ENCODE peak calls at places on chromosomes 11 and 22, in seven cellular contexts. Y is esophagus muscularis mucosa, B is tibial nerve, W is astrocyte of the spinal cord, U is neural progenitor cell, V is OCI-LY7, N is foreskin fibroblast. O is an unnamed sample.

GRCh38 chr11:26849009-26849408 is 127.1 kb upstream of the SLC5A12 start:
- DNase-seq in U (no peak), W (no peak), B (peak), Y (no peak), V (no peak), N (no peak), O (no peak)

GRCh38 chr11:124739479-124740276 is at the start of gene NRGN:
- DNase-seq in U (peak), B (peak), N (peak), V (peak), Y (peak), W (peak), O (peak)

GRCh38 chr11:65382804-65383368 is 440 bp upstream of the SLC25A45 start:
- DNase-seq in B (no peak), N (no peak), W (no peak), U (no peak), Y (no peak), V (no peak), O (no peak)

GRCh38 chr11:73743045-73743444 is 17.8 kb downstream of the RAB6A start:
- DNase-seq in B (no peak), V (no peak), U (no peak), N (no peak), W (no peak), Y (peak), O (no peak)

GRCh38 chr11:75028321-75029097 is 39.8 kb downstream of the NEU3 start:
- DNase-seq in Y (peak), N (peak), W (no peak), B (no peak), U (no peak), V (no peak), O (no peak)

GRCh38 chr11:118437736-118438125 is 1.4 kb downstream of the KMT2A start:
- DNase-seq in B (no peak), N (peak), W (no peak), V (peak), U (peak), Y (no peak), O (no peak)

GRCh38 chr11:100851129-100851528 is 164.0 kb downstream of the ARHGAP42 start:
- DNase-seq in B (no peak), Y (no peak), V (no peak), W (no peak), U (no peak), N (peak), O (no peak)

GRCh38 chr11:69818243-69819108 is 740 bp downstream of the FGF3 start:
- DNase-seq in U (peak), V (no peak), B (no peak), W (no peak), Y (no peak), N (no peak), O (no peak)

GRCh38 chr22:33438273-33438672 is 380.1 kb upstream of the SYN3 start:
- DNase-seq in B (no peak), N (peak), Y (no peak), U (no peak), V (no peak), W (peak), O (no peak)

GRCh38 chr11:27088353-27088752 is 47.7 kb downstream of the BBOX1 start:
- DNase-seq in B (no peak), V (no peak), U (no peak), W (no peak), Y (no peak), N (no peak), O (no peak)

GRCh38 chr11:45665206-45665932 is at the start of gene CHST1:
- DNase-seq in V (no peak), W (peak), N (peak), Y (no peak), B (no peak), U (peak), O (no peak)

GRCh38 chr11:41784513-41785335 is 325.3 kb upstream of the LRRC4C start:
- DNase-seq in B (no peak), V (no peak), N (no peak), Y (no peak), U (no peak), W (peak), O (no peak)

GRCh38 chr22:26552466-26552865 is 37.5 kb downstream of the TPST2 start:
- DNase-seq in B (no peak), Y (no peak), W (peak), U (no peak), V (no peak), N (no peak), O (no peak)

GRCh38 chr11:1827095-1827797 is 7.5 kb upstream of the SYT8 start:
- DNase-seq in V (no peak), U (no peak), Y (no peak), N (peak), B (peak), W (peak), O (no peak)

GRCh38 chr11:20459865-20460264 is 72.3 kb downstream of the PRMT3 start:
- DNase-seq in N (no peak), B (no peak), U (no peak), V (no peak), W (no peak), Y (no peak), O (no peak)

GRCh38 chr22:42414565-42415298 is 17.5 kb downstream of the NFAM1 start:
- DNase-seq in N (no peak), U (no peak), Y (no peak), B (no peak), W (no peak), V (no peak), O (no peak)

GRCh38 chr11:70521475-70522260 is 123.3 kb downstream of the CTTN start:
- DNase-seq in Y (no peak), U (peak), B (no peak), N (no peak), V (no peak), W (no peak), O (no peak)

GRCh38 chr22:33756508-33756949 is 163.7 kb downstream of the LARGE1 start:
- DNase-seq in W (no peak), U (peak), V (peak), Y (no peak), B (no peak), N (no peak), O (no peak)

GRCh38 chr22:35274154-35274871 is 17.0 kb downstream of the HMGXB4 start:
- DNase-seq in N (no peak), V (no peak), Y (no peak), U (no peak), B (no peak), W (no peak), O (no peak)

GRCh38 chr11:2769409-2769778 is 69.6 kb upstream of the KCNQ1OT1 start:
- DNase-seq in N (no peak), W (no peak), U (no peak), B (peak), Y (no peak), V (no peak), O (no peak)

GRCh38 chr22:42142771-42143461 is 12.3 kb upstream of the CYP2D6 start:
- DNase-seq in B (no peak), Y (no peak), V (no peak), W (no peak), U (no peak), N (no peak), O (no peak)

GRCh38 chr11:12079726-12080556 is 30.4 kb upstream of the MICAL2 start:
- DNase-seq in N (peak), B (peak), V (no peak), W (peak), Y (peak), U (no peak), O (no peak)

GRCh38 chr11:86515297-86516094 is 140.8 kb downstream of the CCDC81 start:
- DNase-seq in U (no peak), Y (peak), W (peak), V (no peak), B (no peak), N (peak), O (no peak)

GRCh38 chr11:70091651-70092050 is 13.5 kb downstream of the ANO1 start:
- DNase-seq in U (no peak), N (no peak), B (no peak), V (no peak), Y (no peak), W (no peak), O (no peak)

GRCh38 chr11:77561257-77561656 is 28.5 kb upstream of the AQP11 start:
- DNase-seq in V (no peak), U (no peak), Y (no peak), N (no peak), B (no peak), W (no peak), O (no peak)

GRCh38 chr11:77558380-77558779 is 31.4 kb upstream of the AQP11 start:
- DNase-seq in V (no peak), U (no peak), Y (no peak), W (no peak), N (no peak), B (no peak), O (no peak)

GRCh38 chr11:77559686-77560425 is 29.9 kb upstream of the AQP11 start:
- DNase-seq in Y (no peak), N (peak), V (no peak), U (no peak), B (no peak), W (peak), O (no peak)

GRCh38 chr11:77560605-77561004 is 29.1 kb upstream of the AQP11 start:
- DNase-seq in V (no peak), N (peak), B (no peak), Y (no peak), U (no peak), W (peak), O (no peak)

DNA sequence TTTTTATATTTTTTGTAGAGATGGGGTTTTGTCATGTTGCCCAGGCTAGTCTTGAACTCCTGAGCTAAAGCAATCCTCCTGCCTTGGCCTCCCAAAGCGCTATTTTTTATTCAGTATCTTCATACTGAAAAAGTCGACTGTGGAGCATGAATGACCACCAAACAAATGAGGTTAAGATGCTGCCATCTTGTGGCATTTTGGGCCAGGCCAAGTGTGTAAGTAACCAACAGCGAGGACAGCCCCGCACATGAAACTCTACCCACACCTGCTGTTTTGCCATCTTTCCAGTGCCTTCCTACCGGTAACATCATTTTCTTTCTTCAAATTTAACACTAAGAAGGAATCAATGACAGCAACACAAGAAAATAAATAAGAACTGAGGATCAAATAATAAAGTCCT is 32.2 kb upstream of the AQP11 start:
- DNase-seq in N (peak), B (no peak), W (peak), V (no peak), Y (no peak), U (peak), O (no peak)
- H3K4me3 ChIP-seq in N (no peak), B (no peak), W (no peak), V (no peak), Y (no peak), U (no peak), O (no peak)

GRCh38 chr11:126464796-126465195 is 109.3 kb downstream of the ST3GAL4 start:
- DNase-seq in N (no peak), U (no peak), W (no peak), B (no peak), V (no peak), Y (no peak), O (no peak)
- H3K4me3 ChIP-seq in N (no peak), U (no peak), W (no peak), B (no peak), V (peak), Y (no peak), O (no peak)

GRCh38 chr11:134331565-134332188 is at the start of gene GLB1L2:
- DNase-seq in B (peak), N (peak), V (no peak), Y (peak), U (peak), W (no peak), O (peak)
- H3K4me3 ChIP-seq in B (peak), N (peak), V (no peak), Y (peak), U (peak), W (peak), O (peak)

GRCh38 chr11:128477811-128478210 is 109.5 kb downstream of the ETS1 start:
- DNase-seq in N (no peak), W (no peak), B (no peak), Y (no peak), U (no peak), V (peak), O (no peak)
- H3K4me3 ChIP-seq in N (no peak), W (no peak), B (no peak), Y (no peak), U (no peak), V (peak), O (no peak)

GRCh38 chr11:96241351-96241841 is 101.6 kb downstream of the MAML2 start:
- DNase-seq in V (peak), W (no peak), U (no peak), Y (no peak), N (no peak), B (no peak), O (no peak)

GRCh38 chr11:96237759-96238158 is 105.2 kb downstream of the MAML2 start:
- DNase-seq in N (no peak), V (no peak), W (no peak), Y (no peak), U (peak), B (no peak), O (no peak)

GRCh38 chr11:96242971-96243647 is 99.9 kb downstream of the MAML2 start:
- DNase-seq in V (no peak), W (peak), B (peak), U (peak), Y (peak), N (peak), O (no peak)

GRCh38 chr11:96238563-96239166 is 104.3 kb downstream of the MAML2 start:
- DNase-seq in B (no peak), N (peak), V (no peak), U (no peak), Y (no peak), W (no peak), O (no peak)

DNA sequence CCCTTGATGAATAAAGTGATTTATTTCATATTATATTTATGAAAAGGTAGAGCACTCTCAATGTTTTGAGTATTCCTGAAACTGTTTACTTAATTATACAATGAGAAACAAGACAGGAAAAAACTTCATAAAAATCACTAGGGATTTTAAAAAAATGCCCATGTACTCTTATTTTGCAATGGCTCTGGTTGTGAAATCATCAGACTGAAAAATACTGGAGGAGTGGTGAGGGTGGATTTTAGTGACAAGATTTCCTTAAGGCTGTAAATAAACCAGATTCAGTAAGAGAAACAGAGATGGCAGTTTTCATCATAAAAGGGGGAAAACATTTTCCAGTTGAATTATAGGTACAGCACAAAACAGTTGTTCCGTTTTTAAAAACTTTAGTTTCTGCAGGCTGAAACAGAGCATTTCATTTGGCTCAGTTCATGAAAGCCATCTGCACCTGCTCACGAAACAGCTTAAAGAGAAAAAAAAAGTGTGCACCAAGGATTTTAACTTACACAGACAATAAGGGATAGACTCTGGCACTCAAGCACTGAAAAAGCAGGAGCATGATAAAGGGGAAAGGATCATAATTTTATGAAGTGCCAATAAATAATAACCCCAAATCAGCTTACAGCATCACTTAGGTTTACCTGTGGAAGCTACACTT is 100.7 kb downstream of the MAML2 start:
- DNase-seq in V (peak), B (no peak), W (no peak), N (peak), Y (no peak), U (peak), O (no peak)
- H3K4me3 ChIP-seq in V (no peak), B (no peak), W (no peak), N (peak), Y (peak), U (peak), O (no peak)

O was measured in Jurkat, Clone E6-1.